ENCODE peak calls at places on chromosomes 13 and 19, in five cellular contexts. N is IMR-90, A is stomach, F is H1, W is choroid plexus epithelial cell. S is an unnamed sample.

GRCh38 chr19:19480688-19481087 is 34.7 kb downstream of the TSSK6 start:
- DNase-seq in F (no peak), N (no peak), W (no peak), A (no peak), S (no peak)

GRCh38 chr13:76512676-76513277 is 373.4 kb downstream of the KCTD12 start:
- DNase-seq in N (peak), F (no peak), A (no peak), W (peak), S (peak)

GRCh38 chr19:16330368-16330801 is 5.8 kb downstream of the KLF2 start:
- DNase-seq in A (peak), N (peak), F (no peak), W (peak), S (peak)

GRCh38 chr13:112643759-112644459 is 45.9 kb upstream of the ATP11A start:
- DNase-seq in N (no peak), A (peak), F (no peak), W (no peak), S (no peak)

GRCh38 chr13:70666883-70667282 is 558.6 kb upstream of the KLHL1 start:
- DNase-seq in N (no peak), W (no peak), F (no peak), A (no peak), S (no peak)

GRCh38 chr19:4889034-4889825 is 13.5 kb downstream of the ARRDC5 start:
- DNase-seq in N (peak), W (peak), A (no peak), F (no peak), S (peak)

GRCh38 chr13:109715902-109716301 is 70.5 kb downstream of the IRS2 start:
- DNase-seq in W (peak), F (no peak), A (no peak), N (peak), S (peak)

GRCh38 chr19:42497492-42498226 is 30.6 kb downstream of the CEACAM1 start:
- DNase-seq in N (no peak), A (peak), W (no peak), F (no peak), S (no peak)

GRCh38 chr19:45897413-45897812 is 5.0 kb downstream of the MYPOP start:
- DNase-seq in W (no peak), A (no peak), N (no peak), F (no peak), S (no peak)

GRCh38 chr19:3692141-3693029 is 7.9 kb downstream of the PIP5K1C start:
- DNase-seq in A (no peak), F (peak), N (no peak), W (no peak), S (no peak)

DNA sequence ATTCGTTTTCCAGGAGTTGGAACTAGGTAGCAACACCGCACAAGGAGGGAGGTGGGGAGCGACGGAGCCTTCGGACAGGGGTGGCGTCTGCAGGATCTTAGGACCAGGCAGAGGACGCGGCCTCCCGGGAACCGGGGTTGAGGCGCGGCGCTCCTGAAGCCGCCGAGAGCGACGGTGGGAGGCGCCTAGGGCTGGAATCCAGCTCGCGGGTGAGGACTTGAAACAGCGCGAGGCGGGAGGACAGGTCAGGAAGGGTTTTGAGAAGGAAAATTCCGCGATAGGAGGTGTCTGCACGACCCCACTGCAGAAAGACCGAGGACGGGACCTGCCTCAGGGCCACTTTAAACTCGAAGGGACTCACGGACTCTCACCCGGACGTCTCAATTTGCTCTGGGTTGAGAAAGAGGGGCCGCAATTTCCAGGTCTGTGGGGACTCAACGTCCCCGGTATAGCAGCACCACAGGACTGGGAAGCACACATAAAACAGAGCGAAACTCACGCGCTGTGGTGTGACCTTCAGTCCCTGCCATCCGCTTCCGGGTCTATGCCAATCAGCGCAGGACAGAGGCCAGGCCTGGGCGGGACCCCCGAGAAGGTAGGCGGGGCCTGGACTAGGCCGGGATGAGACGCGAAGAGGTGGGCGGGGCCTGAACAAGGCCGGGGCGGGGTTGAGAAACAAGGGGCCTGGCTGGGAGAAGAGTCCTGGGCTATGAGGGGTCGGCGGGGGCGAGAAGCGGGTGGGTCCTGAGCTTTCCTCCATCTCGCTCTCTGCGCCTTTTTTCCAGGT is at the start of gene ZNF320:
- DNase-seq in F (peak), W (peak), N (peak), A (peak), S (peak)
- H3K4me3 ChIP-seq in F (peak), W (peak), N (peak), A (peak), S (peak)

DNA sequence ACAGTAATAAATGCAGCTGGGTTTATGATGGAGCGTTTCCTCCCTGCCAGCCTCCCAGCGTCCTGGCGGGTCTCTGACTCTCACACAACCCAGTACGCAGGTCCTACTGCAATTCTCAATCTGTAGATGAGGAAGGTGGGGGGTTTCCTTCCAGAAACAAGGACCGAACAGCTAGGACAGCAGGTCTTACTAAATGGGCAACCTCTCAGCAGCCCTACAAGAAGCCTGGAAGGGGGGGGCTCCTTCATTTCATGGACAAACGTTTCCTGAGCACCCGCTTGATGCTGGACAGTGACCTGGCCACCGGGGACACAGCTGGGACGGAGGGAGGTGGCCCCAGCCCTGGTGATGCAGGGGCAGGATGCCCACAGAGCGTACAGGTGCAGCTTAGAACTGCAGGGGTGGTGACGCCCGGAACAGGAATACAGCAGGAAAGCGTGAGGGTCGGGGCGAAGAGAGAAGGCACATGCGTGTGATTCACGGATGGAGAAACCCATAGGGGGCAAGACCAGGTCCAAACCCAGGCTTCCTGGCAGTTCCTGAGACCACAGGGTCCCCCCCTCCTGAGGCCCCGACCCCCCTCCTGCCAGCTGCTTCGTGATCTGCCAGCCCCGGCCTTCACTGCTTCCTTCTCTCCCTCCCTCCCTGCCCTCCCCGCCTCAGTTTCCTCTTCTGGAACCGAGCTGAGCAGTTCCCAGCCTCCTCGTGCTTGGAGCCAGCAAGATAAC is 732 bp upstream of the C2CD4C start:
- DNase-seq in W (peak), A (no peak), N (no peak), F (peak), S (no peak)
- TF ChIP-seq CTCF in W (no peak), A (no peak), N (no peak), F (no peak), S (no peak)

GRCh38 chr13:48874165-48874564 is 101.5 kb upstream of the FNDC3A start:
- DNase-seq in W (no peak), N (no peak), F (no peak), A (no peak), S (no peak)

GRCh38 chr13:48873598-48873997 is 102.1 kb upstream of the FNDC3A start:
- DNase-seq in N (peak), F (no peak), W (peak), A (no peak), S (peak)

GRCh38 chr13:48876289-48876688 is 99.4 kb upstream of the FNDC3A start:
- DNase-seq in A (no peak), W (no peak), N (no peak), F (peak), S (no peak)

GRCh38 chr13:48875071-48875470 is 100.6 kb upstream of the FNDC3A start:
- DNase-seq in F (no peak), W (no peak), N (no peak), A (no peak), S (no peak)

DNA sequence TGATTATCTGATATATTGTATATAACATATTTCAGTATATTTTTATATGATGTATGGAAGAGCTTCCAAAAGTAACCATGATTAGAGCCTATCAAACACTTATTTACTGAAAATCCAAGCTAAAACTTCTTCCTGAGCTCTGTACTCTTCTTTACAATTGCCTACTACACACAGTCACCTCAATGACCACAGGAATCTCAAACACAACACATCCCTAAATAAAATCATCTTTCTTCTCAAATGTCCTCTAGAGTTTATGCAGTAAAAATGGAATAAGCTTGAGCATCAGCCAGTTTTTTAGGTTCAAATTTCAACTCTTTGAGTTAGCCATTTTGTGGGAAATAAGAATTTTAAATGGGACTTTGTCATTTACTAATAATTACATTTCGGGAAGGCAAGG is 102.6 kb upstream of the FNDC3A start:
- DNase-seq in A (no peak), F (no peak), N (no peak), W (no peak), S (no peak)
- H3K4me3 ChIP-seq in A (no peak), F (no peak), N (no peak), W (no peak), S (no peak)

GRCh38 chr13:88979465-88980180 is 1308.5 kb downstream of the SLITRK5 start:
- DNase-seq in N (no peak), W (peak), A (no peak), F (no peak), S (no peak)
- TF ChIP-seq CTCF in N (no peak), W (peak), A (no peak), F (no peak), S (no peak)

GRCh38 chr13:114118763-114119123 is 13.7 kb downstream of the RASA3 start:
- DNase-seq in W (peak), F (no peak), N (peak), A (no peak), S (peak)
- H3K4me3 ChIP-seq in W (no peak), F (no peak), N (peak), A (no peak), S (no peak)

DNA sequence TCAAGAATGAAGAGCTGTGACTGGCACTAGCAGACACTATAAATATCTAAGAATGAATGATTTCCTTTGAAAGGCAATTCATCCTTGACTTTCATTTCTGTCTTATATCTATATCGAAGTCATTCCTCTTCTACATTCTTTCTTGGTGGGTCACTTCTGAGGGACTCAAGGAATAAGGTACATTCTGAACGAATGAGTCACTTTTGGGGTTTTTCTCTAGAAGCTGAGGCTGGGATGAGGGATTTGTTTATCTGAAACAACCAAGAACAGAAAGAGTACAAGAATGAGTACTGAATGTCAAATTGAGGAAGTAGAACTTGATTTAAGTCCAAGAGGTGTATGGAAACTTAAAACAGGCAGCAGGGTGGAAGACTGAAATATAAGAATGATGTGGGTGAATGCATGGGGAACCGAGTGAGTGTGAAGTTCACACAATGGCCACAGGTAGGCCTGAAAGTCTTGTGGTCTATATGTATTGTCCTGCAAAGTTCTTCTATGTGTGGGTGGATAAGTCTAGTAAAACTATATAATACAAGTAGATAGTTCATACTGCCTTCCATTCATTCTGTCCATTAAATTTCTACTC is 343.9 kb downstream of the OXGR1 start:
- DNase-seq in N (no peak), W (peak), A (no peak), F (no peak), S (peak)
- TF ChIP-seq CTCF in N (no peak), W (peak), A (no peak), F (no peak), S (peak)

DNA sequence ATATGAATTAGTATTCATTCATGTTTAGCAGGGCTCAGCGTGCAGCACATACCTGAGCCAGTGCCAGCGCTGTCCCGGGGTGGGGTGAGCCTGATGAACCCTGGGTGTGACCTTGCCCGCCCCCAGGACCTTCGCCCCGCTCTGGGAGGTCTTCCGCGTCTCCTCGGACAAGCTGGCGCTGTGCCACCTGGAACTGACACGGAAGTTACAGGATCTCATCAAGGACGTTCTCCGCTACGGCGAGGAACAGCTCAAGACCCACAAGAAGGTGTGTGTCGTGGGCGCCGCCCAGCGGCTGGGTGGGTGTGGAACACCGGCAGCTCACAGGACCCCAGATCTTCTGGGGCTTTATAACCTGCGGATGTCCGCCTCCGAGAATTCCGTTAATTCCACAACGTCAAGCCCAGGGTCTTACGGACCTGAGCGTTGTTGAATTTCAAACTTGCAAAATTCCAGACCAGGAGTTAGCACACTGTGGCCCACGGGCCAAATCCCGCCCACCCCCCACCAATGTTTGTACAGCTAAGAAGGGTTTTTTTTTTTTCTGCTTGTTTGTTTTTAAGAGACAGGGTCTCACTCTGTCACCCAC is 15.4 kb downstream of the FCHO1 start:
- DNase-seq in F (peak), N (peak), W (peak), A (peak), S (peak)
- H3K4me3 ChIP-seq in F (no peak), N (no peak), W (peak), A (peak), S (peak)

DNA sequence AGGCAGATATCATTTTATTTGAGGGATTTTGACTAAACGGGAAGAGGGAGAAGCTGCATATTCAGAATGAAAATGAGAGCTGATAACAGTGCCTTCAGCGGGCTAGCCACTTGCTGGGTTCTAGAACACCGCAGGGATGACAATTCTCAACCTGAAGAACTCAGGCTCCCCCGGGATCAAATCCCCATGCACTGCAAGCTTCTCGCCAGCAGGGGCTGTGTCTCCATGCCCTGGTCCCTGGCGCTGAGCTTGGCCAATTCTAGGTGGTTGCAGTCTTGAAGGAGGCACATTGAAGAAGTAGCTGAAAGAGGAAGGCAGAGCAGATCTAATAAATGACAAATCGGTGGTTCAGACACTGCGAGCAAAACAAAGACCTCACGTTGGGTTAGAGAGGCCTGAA is 128.7 kb downstream of the UQCRFS1 start:
- DNase-seq in A (no peak), N (no peak), W (no peak), F (peak), S (peak)
- TF ChIP-seq CTCF in A (no peak), N (peak), W (no peak), F (peak), S (peak)

S was measured in cardiac fibroblast.